ENCODE peak calls at places on chromosomes 3 and 15, in four cellular contexts. W is heart left ventricle, D is myocyte, K is NCI-H1092 treated with DMSO at 0.1 percent for 48 hours. G is an unnamed sample.

GRCh38 chr15:77538793-77539487 is 93.8 kb downstream of the LINGO1 start:
- DNase-seq in W (peak), D (no peak), K (peak), G (no peak)

GRCh38 chr3:5784656-5785055 is 597.1 kb downstream of the EDEM1 start:
- DNase-seq in W (no peak), D (no peak), K (no peak), G (no peak)

GRCh38 chr15:51244366-51244977 is 93.9 kb downstream of the CYP19A1 start:
- DNase-seq in W (no peak), D (no peak), K (no peak), G (no peak)

GRCh38 chr3:183730361-183730760 is 32.8 kb downstream of the YEATS2 start:
- DNase-seq in W (no peak), D (no peak), K (no peak), G (no peak)

GRCh38 chr3:38095687-38096483 is 41.0 kb downstream of the ACAA1 start:
- DNase-seq in W (no peak), D (no peak), K (no peak), G (no peak)

GRCh38 chr3:8599146-8599545 is 45.5 kb downstream of the SSUH2 start:
- DNase-seq in W (no peak), D (peak), K (no peak), G (no peak)

GRCh38 chr3:142664819-142665218 is 59.0 kb upstream of the TRPC1 start:
- DNase-seq in W (no peak), D (no peak), K (peak), G (no peak)

GRCh38 chr3:194559530-194559929 is 72.7 kb upstream of the ATP13A3 start:
- DNase-seq in W (no peak), D (no peak), K (no peak), G (no peak)

GRCh38 chr3:57164606-57165573 is at the start of gene IL17RD:
- DNase-seq in W (peak), D (peak), K (peak), G (no peak)

GRCh38 chr3:55571913-55572312 is 84.8 kb upstream of the WNT5A start:
- DNase-seq in W (peak), D (peak), K (peak), G (no peak)

GRCh38 chr3:10506696-10507095 is 1.3 kb upstream of the ATP2B2 start:
- DNase-seq in W (no peak), D (no peak), K (no peak), G (no peak)

GRCh38 chr15:89196994-89197393 is 24.4 kb downstream of the RLBP1 start:
- DNase-seq in W (no peak), D (no peak), K (peak), G (no peak)

GRCh38 chr15:77696006-77696631 is 63.4 kb upstream of the LINGO1 start:
- DNase-seq in W (no peak), D (no peak), K (peak), G (no peak)

GRCh38 chr3:106317141-106318055 is 448.6 kb upstream of the CBLB start:
- DNase-seq in W (no peak), D (no peak), K (no peak), G (no peak)

GRCh38 chr3:52361893-52362292 is 45.8 kb downstream of the DNAH1 start:
- DNase-seq in W (no peak), D (no peak), K (no peak), G (no peak)

GRCh38 chr3:106711650-106712049 is 665.6 kb upstream of the CCDC54 start:
- DNase-seq in W (no peak), D (peak), K (no peak), G (no peak)

GRCh38 chr3:32003380-32003779 is 21.8 kb downstream of the ZNF860 start:
- DNase-seq in W (no peak), D (no peak), K (no peak), G (no peak)

GRCh38 chr3:160999268-160999667 is 105.9 kb downstream of the B3GALNT1 start:
- DNase-seq in W (no peak), D (no peak), K (no peak), G (no peak)

GRCh38 chr3:134749802-134750553 is 45.1 kb upstream of the EPHB1 start:
- DNase-seq in W (no peak), D (no peak), K (no peak), G (no peak)

GRCh38 chr3:94092080-94092479 is 29.2 kb downstream of the NSUN3 start:
- DNase-seq in W (no peak), D (no peak), K (no peak), G (peak)

GRCh38 chr3:152737021-152737908 is 97.7 kb upstream of the P2RY1 start:
- DNase-seq in W (peak), D (peak), K (no peak), G (no peak)

GRCh38 chr3:3081659-3082546 is 28.3 kb downstream of the IL5RA start:
- DNase-seq in W (no peak), D (no peak), K (no peak), G (no peak)

GRCh38 chr3:183807329-183807728 is 18.0 kb downstream of the MAP6D1 start:
- DNase-seq in W (no peak), D (no peak), K (peak), G (no peak)

GRCh38 chr3:49058011-49058410 is 28.8 kb upstream of the IMPDH2 start:
- DNase-seq in W (no peak), D (no peak), K (no peak), G (no peak)

GRCh38 chr15:66004618-66005262 is 135.4 kb downstream of the RAB11A start:
- DNase-seq in W (peak), D (peak), K (no peak), G (no peak)

GRCh38 chr3:53162672-53163458 is 1.9 kb downstream of the PRKCD start:
- DNase-seq in W (no peak), D (no peak), K (no peak), G (no peak)

GRCh38 chr15:98536976-98537375 is 111.4 kb upstream of the IGF1R start:
- DNase-seq in W (no peak), D (no peak), K (no peak), G (no peak)

GRCh38 chr3:119294402-119294888 is 262 bp downstream of the ARHGAP31 start:
- DNase-seq in W (peak), D (no peak), K (no peak), G (no peak)

GRCh38 chr15:91853501-91853967 is at the start of gene SLCO3A1:
- DNase-seq in W (peak), D (no peak), K (peak), G (no peak)

GRCh38 chr3:134040066-134040465 is 10.3 kb upstream of the SLCO2A1 start:
- DNase-seq in W (no peak), D (no peak), K (no peak), G (no peak)

GRCh38 chr3:43644443-43644842 is 22.6 kb upstream of the ANO10 start:
- DNase-seq in W (no peak), D (no peak), K (no peak), G (no peak)

GRCh38 chr3:184359610-184360009 is 1.8 kb downstream of the CLCN2 start:
- DNase-seq in W (no peak), D (no peak), K (no peak), G (no peak)

GRCh38 chr15:41849861-41850260 is 11.2 kb downstream of the PLA2G4B start:
- DNase-seq in W (no peak), D (no peak), K (no peak), G (no peak)

GRCh38 chr3:141845407-141846049 is 30.9 kb upstream of the ATP1B3 start:
- DNase-seq in W (no peak), D (no peak), K (no peak), G (no peak)

G was measured in GF-D8.